ENCODE peak calls at places on chromosomes 4 and X, in seven cellular contexts. R, A, O, Z, P, T and D are unnamed samples. For H3K36me3, the result is how much of the 10 kb centered on the place peaks cover.

GRCh38 chr4:54852602-54853001 is 194.8 kb downstream of the KIT start:
- DNase-seq in T (no peak), Z (no peak), P (no peak), A (no peak), R (no peak), O (no peak), D (no peak)

GRCh38 chrX:82219129-82219528 is 1017.2 kb downstream of the SH3BGRL start:
- DNase-seq in P (no peak), T (no peak), R (no peak), A (no peak), O (no peak), Z (no peak), D (no peak)

GRCh38 chrX:1242901-1243402 is 25.7 kb upstream of the CSF2RA start:
- DNase-seq in P (no peak), R (peak), O (no peak), Z (peak), A (no peak), T (no peak), D (no peak)

GRCh38 chrX:68807818-68808217 is 21.0 kb upstream of the EFNB1 start:
- DNase-seq in P (no peak), Z (no peak), R (no peak), O (peak), A (no peak), T (no peak), D (peak)

GRCh38 chr4:173370130-173370476 is 651 bp upstream of the SAP30 start:
- DNase-seq in A (peak), O (peak), Z (no peak), T (peak), P (peak), R (no peak), D (no peak)

GRCh38 chrX:67599532-67599931 is 55.7 kb downstream of the AR start:
- DNase-seq in Z (no peak), T (no peak), A (no peak), P (no peak), R (no peak), O (no peak), D (no peak)

GRCh38 chr4:182885022-182885737 is 32.0 kb downstream of the DCTD start:
- DNase-seq in R (no peak), Z (no peak), P (no peak), T (no peak), A (no peak), O (no peak), D (no peak)

GRCh38 chr4:119020158-119020557 is 115.5 kb upstream of the MYOZ2 start:
- DNase-seq in R (no peak), P (no peak), A (no peak), T (no peak), Z (no peak), O (no peak), D (no peak)

GRCh38 chr4:48484494-48485168 is 1.5 kb downstream of the SLC10A4 start:
- DNase-seq in A (no peak), T (no peak), R (no peak), P (no peak), Z (no peak), O (no peak), D (peak)

GRCh38 chrX:129549124-129549523 is 9.1 kb downstream of the OCRL start:
- DNase-seq in O (no peak), A (no peak), P (no peak), R (no peak), T (no peak), Z (no peak), D (no peak)
- H3K36me3 ChIP-seq in O (under half), A (under half), P (under half), R (under half), T (under half), Z (under half), D (under half)

DNA sequence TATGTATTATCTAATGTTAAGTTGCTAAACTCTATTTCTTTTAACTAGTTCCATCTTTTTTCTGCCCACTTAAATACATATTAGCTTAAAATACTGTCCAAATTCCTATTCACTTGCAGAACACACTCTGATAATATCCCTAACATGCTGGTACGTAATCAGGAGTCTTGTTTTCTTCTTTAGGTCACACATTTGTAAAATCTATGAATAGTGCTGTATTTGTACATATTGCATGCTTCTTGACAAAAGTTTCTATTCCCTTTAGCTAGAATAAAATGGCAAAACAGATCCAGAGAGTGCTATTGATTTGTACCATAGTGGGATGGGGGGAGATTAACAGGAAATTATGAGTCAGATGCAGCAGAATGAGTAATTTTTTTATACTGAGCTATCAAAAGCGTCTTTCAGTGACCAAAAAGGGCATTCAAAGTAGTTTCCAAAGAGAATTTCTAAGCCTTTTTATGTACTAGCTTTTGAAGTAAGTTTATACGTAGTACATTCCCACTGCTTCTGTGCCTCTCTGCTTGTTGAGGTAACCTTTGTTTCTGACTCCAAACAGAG is 126.5 kb downstream of the PTPN13 start:
- DNase-seq in R (no peak), O (no peak), Z (no peak), A (no peak), P (no peak), T (no peak), D (no peak)
- H3K36me3 ChIP-seq in R (under half), O (under half), Z (under half), A (under half), P (under half), T (under half), D (under half)

DNA sequence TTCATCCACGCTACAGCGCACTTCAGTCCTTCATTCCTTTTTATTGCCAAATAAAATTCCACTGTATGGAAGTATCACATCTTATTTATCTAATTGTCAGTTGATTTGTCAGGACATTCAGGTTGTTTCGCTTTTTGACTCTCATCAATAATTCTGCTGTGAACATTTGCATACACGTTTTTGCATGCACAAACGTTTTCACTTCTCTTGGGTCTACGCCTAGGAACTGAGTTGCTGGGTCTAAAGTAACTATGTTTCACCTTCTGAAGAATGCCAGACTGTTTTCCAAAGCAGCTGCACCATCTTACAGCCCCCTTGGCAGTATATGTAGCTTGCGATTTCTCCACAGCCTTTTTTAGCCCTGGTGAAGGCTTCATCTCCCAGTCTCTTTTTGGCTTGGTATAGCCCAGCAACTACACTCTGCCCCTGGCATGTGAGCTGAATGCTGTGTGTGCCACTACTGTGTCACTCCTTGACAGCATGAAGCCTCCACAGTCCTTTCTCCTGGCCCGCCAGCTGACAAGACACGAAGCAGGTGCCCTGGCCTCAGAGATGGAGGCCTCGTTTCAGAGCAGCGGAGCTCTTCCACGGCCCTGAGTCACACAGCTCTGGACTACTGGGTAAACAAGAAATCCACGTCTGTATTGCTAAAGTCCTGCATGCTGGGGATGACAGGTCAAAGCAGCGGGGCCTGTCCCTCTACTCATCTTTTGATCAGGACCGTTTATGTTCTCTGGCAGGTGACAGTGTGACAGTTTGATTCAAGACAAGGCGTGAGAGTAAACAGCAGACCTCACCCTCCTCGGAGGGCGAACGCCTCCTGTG is 75.5 kb downstream of the NSUN7 start:
- DNase-seq in P (no peak), T (no peak), Z (no peak), R (no peak), A (no peak), O (no peak), D (no peak)
- H3K36me3 ChIP-seq in P (under half), T (under half), Z (under half), R (under half), A (half or more), O (under half), D (under half)

DNA sequence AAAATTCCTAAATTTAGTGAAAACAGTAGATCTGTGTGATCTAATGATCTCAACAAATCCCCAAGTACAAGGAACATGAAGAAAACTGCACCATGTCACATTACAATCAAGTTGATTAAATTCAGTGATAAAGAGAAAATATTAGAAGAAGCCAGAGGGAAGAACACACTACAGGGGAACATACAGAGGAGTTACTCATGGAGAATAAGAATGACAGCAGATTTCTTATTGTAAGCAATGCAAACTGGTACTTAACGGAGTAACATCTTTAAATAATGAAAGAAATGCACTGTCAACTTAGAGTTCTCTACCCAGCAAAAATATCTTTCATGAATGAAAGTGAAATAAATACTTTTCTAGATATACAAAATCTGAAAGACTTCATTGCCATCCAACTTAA is 21.1 kb downstream of the TLL1 start:
- DNase-seq in T (no peak), Z (no peak), O (no peak), A (no peak), P (no peak), R (no peak), D (no peak)
- H3K36me3 ChIP-seq in T (under half), Z (under half), O (under half), A (under half), P (under half), R (under half), D (under half)